ENCODE peak calls at places on chromosomes 4 and X, in seven cellular contexts. V, R, D, L, Y, N and E are unnamed samples.

GRCh38 chrX:112846114-112846513 is 5.5 kb upstream of the AMOT start:
- DNase-seq in V (no peak), D (no peak), L (no peak), R (no peak), Y (no peak), N (no peak), E (no peak)

GRCh38 chr4:158819942-158820786 is 51.3 kb downstream of the FNIP2 start:
- DNase-seq in L (no peak), Y (no peak), N (no peak), R (no peak), D (no peak), V (no peak), E (no peak)

GRCh38 chr4:105232374-105232773 is 85.7 kb downstream of the TET2 start:
- DNase-seq in V (no peak), L (no peak), R (no peak), D (no peak), Y (no peak), N (no peak), E (no peak)

GRCh38 chrX:137171626-137172025 is 137.8 kb upstream of the GPR101 start:
- DNase-seq in L (no peak), R (no peak), Y (no peak), V (no peak), N (no peak), D (no peak), E (no peak)

GRCh38 chr4:80171251-80171650 is 26.1 kb upstream of the PRDM8 start:
- DNase-seq in Y (no peak), D (no peak), N (no peak), L (no peak), V (no peak), R (no peak), E (no peak)

GRCh38 chr4:119025916-119026661 is 109.5 kb upstream of the MYOZ2 start:
- DNase-seq in L (no peak), R (no peak), V (no peak), N (no peak), D (no peak), Y (no peak), E (no peak)

GRCh38 chr4:20086768-20087167 is 164.9 kb upstream of the SLIT2 start:
- DNase-seq in Y (no peak), V (no peak), D (no peak), N (no peak), L (no peak), R (no peak), E (no peak)

GRCh38 chr4:69714086-69714485 is 46.3 kb downstream of the SULT1B1 start:
- DNase-seq in V (no peak), L (no peak), Y (no peak), N (no peak), R (no peak), D (no peak), E (no peak)

GRCh38 chrX:47502591-47503222 is 19.7 kb upstream of the ZNF41 start:
- DNase-seq in D (no peak), L (no peak), N (no peak), V (no peak), R (no peak), Y (no peak), E (no peak)

GRCh38 chr4:107721436-107722090 is 1.5 kb upstream of the PAPSS1 start:
- DNase-seq in V (no peak), D (peak; percentile 56), N (peak; percentile 59), R (no peak), L (peak; percentile 25), Y (peak; percentile 9), E (no peak)

GRCh38 chrX:51976503-51976902 is 83.1 kb downstream of the MAGED1 start:
- DNase-seq in R (no peak), Y (no peak), D (no peak), N (no peak), V (no peak), L (no peak), E (no peak)

GRCh38 chr4:76214269-76214628 is 625 bp upstream of the SCARB2 start:
- DNase-seq in V (no peak), D (no peak), N (no peak), Y (no peak), R (no peak), L (no peak), E (no peak)

GRCh38 chr4:7769936-7770674 is 169.6 kb downstream of the AFAP1 start:
- DNase-seq in R (no peak), V (no peak), L (no peak), N (peak; percentile 52), Y (no peak), D (peak; percentile 51), E (no peak)

GRCh38 chr4:56048621-56049427 is 100.1 kb downstream of the CEP135 start:
- DNase-seq in N (peak; percentile 70), L (no peak), R (no peak), D (peak; percentile 91), Y (peak; percentile 55), V (peak; percentile 42), E (no peak)

GRCh38 chr4:181822005-181822375 is 421.2 kb upstream of the TENM3 start:
- DNase-seq in R (no peak), N (no peak), Y (peak; percentile 45), L (no peak), V (peak; percentile 36), D (no peak), E (no peak)

GRCh38 chrX:13078739-13079444 is 34.5 kb upstream of the FAM9C start:
- DNase-seq in R (peak; percentile 86), L (no peak), N (no peak), Y (no peak), D (peak; percentile 20), V (no peak), E (no peak)

GRCh38 chrX:87338510-87338909 is 179.1 kb upstream of the KLHL4 start:
- DNase-seq in V (no peak), D (peak; percentile 44), R (no peak), L (no peak), Y (no peak), N (no peak), E (no peak)

GRCh38 chrX:126165721-126166401 is at the start of gene DCAF12L2:
- DNase-seq in L (no peak), N (peak; percentile 41), V (no peak), Y (peak; percentile 1), R (no peak), D (peak; percentile 56), E (peak; percentile 14)